ENCODE peak calls at places on chromosomes 4 and X, in four cellular contexts. J is bronchial epithelial cell, Y is H1, H is uterus. I is an unnamed sample.

GRCh38 chr4:128768373-128768996 is 41.0 kb upstream of the JADE1 start:
- DNase-seq in H (no peak), Y (no peak), J (peak), I (peak)

GRCh38 chrX:123425904-123426303 is 241.8 kb downstream of the GRIA3 start:
- DNase-seq in H (peak), Y (no peak), J (peak), I (peak)

GRCh38 chrX:154040307-154040756 is 20.6 kb upstream of the IRAK1 start:
- DNase-seq in H (no peak), J (peak), Y (no peak), I (peak)

GRCh38 chrX:49754238-49754857 is 58.6 kb upstream of the PAGE1 start:
- DNase-seq in H (peak), Y (peak), J (peak), I (peak)

GRCh38 chrX:130799393-130799792 is 103.6 kb downstream of the ENOX2 start:
- DNase-seq in J (peak), Y (no peak), H (no peak), I (peak)

GRCh38 chr4:102501176-102501634 is at the start of gene NFKB1:
- DNase-seq in H (peak), J (peak), Y (peak), I (peak)

GRCh38 chrX:72477787-72478186 is 94.9 kb downstream of the HDAC8 start:
- DNase-seq in J (no peak), Y (no peak), H (no peak), I (no peak)

GRCh38 chrX:137342969-137343368 is 223.0 kb upstream of the ZIC3 start:
- DNase-seq in J (no peak), H (no peak), Y (no peak), I (no peak)

GRCh38 chrX:50941638-50942037 is 31.1 kb downstream of the BMP15 start:
- DNase-seq in Y (peak), H (no peak), J (no peak), I (peak)

GRCh38 chr4:185916683-185917082 is 104.7 kb upstream of the SORBS2 start:
- DNase-seq in H (no peak), J (no peak), Y (no peak), I (no peak)

GRCh38 chrX:54551801-54552200 is 21.8 kb downstream of the GNL3L start:
- DNase-seq in H (no peak), J (no peak), Y (no peak), I (no peak)

GRCh38 chr4:6378493-6379445 is 93.6 kb downstream of the PPP2R2C start:
- DNase-seq in Y (no peak), H (no peak), J (no peak), I (no peak)

GRCh38 chr4:129526812-129527211 is 430.9 kb downstream of the C4orf33 start:
- DNase-seq in H (no peak), J (peak), Y (no peak), I (peak)

GRCh38 chrX:10021461-10022272 is 54.5 kb downstream of the CLDN34 start:
- DNase-seq in J (peak), H (no peak), Y (no peak), I (no peak)

GRCh38 chrX:50779694-50780093 is 34.3 kb downstream of the SHROOM4 start:
- DNase-seq in H (no peak), Y (no peak), J (no peak), I (no peak)

GRCh38 chr4:33193109-33193508 is 2472.9 kb downstream of the PCDH7 start:
- DNase-seq in H (no peak), Y (no peak), J (no peak), I (no peak)

GRCh38 chrX:13790206-13791131 is 26.4 kb downstream of the GPM6B start:
- DNase-seq in J (no peak), Y (no peak), H (no peak), I (peak)

GRCh38 chr4:3338321-3338838 is 45.6 kb downstream of the RGS12 start:
- DNase-seq in Y (no peak), J (no peak), H (no peak), I (no peak)

GRCh38 chrX:135484636-135485289 is 35.7 kb upstream of the INTS6L start:
- DNase-seq in H (no peak), Y (no peak), J (peak), I (peak)

GRCh38 chr4:24856586-24856985 is 56.3 kb downstream of the CCDC149 start:
- DNase-seq in H (no peak), J (no peak), Y (no peak), I (no peak)

GRCh38 chr4:1573830-1574459 is 110.2 kb downstream of the FAM53A start:
- DNase-seq in J (no peak), Y (no peak), H (no peak), I (no peak)

GRCh38 chrX:124030520-124030919 is 69.0 kb downstream of the STAG2 start:
- DNase-seq in H (no peak), Y (no peak), J (peak), I (peak)

GRCh38 chr4:1212546-1213335 is 36.2 kb downstream of the CTBP1 start:
- DNase-seq in H (no peak), Y (no peak), J (no peak), I (no peak)

GRCh38 chr4:145824469-145824868 is 114.2 kb downstream of the ZNF827 start:
- DNase-seq in H (no peak), J (no peak), Y (peak), I (no peak)

DNA sequence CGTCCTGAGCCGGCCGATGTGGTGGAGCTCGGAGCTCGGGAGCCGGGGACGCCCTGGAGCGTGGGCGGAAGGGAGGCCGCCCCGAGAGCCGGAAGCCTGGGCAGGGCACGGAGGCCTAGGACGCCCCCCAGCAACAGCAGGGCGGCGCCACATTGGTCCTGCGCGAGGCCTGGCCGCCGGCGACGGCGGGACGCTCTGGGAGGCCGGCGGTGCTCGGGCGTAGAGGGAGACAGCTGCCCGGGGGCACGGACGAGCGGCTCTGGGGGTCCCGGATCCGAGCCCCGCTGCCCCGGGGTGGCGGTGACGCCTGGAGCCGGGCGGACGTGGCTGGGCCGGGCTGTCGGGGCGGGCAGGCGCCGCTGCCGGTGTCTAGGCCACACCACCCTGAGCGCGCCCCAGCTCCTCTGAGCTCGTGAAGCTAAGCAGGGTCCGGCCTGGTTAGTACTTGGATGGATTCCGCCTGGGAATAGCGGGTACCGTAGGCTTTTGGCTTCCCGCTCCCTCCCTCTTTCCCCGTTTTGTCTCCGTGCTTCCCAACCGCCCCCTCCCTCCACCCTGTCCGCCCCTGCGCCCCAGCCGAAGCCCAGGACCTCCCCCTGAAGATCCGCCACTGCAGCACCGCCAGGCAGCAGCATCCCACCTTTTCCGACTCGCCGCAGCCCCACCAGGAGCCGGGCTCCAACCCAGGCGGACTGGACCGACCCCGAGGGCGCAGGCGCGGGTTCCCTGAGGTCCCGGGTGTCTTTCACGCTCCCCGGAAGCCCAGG is 12.1 kb downstream of the FRG2 start:
- DNase-seq in H (no peak), Y (peak), J (no peak), I (no peak)
- TF ChIP-seq CTCF in H (no peak), Y (no peak), J (no peak), I (no peak)

GRCh38 chr4:22391548-22391947 is 124.3 kb downstream of the ADGRA3 start:
- DNase-seq in H (no peak), Y (no peak), J (no peak), I (peak)

GRCh38 chr4:22384154-22384553 is 131.7 kb downstream of the ADGRA3 start:
- DNase-seq in J (no peak), H (no peak), Y (no peak), I (no peak)

GRCh38 chr4:22389240-22389871 is 126.5 kb downstream of the ADGRA3 start:
- DNase-seq in Y (no peak), J (peak), H (peak), I (peak)

GRCh38 chr4:22385615-22386014 is 130.3 kb downstream of the ADGRA3 start:
- DNase-seq in J (peak), Y (no peak), H (no peak), I (peak)
- H3K4me3 ChIP-seq in J (no peak), Y (no peak), H (no peak), I (no peak)

DNA sequence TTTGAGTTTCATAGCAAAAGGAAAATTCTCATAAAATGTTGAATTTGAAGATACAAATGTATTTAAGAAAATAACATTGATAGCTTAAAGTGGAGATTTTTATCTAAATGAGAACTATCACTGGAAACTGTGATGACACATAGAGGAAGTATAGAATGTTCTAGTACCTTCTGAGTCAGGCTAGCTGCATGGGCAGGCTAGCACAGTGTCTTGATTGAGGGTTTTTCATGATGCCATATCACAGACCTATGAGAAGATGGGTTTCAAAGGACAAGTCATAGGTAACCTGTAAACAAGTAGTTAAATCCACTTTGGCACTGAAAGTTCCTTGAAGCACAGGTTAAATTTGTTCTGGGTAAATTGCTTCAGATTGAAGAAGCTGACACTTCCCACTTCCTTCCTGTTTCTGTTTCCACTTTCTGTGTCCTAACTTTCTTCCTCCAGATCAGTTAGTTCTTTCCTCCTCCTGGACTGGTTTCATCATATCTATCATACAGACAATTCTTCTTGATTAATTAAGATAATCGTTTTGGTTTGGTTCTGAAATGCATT is 48.2 kb upstream of the CDKN2AIP start:
- DNase-seq in Y (no peak), H (no peak), J (peak), I (peak)
- TF ChIP-seq CTCF in Y (no peak), H (no peak), J (no peak), I (no peak)

GRCh38 chrX:57906790-57907189 is 3.5 kb downstream of the ZXDA start:
- DNase-seq in J (no peak), Y (no peak), H (no peak), I (no peak)
- H3K4me3 ChIP-seq in J (no peak), Y (no peak), H (no peak), I (no peak)

DNA sequence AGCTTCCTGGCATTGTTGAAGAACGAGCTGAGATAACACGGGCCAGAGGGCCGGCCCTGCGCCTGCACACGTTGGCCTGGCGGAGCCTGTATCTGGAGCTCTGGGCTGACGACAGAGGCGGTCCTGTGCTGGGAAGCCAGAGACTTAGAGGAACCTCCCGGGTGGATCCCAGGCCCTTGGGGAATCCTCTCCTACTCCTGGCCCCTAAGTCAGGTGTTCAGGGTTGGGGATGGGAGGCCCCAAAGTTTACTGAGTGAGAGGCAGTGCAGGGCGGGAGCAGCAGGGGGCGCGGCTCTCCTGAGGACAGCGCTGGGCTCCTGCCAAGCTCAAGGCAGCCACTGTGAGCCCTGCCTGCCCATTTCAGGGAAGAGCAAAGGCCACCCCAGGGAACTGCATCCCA is 2.5 kb upstream of the HTRA3 start:
- DNase-seq in Y (peak), H (peak), J (peak), I (peak)
- TF ChIP-seq CTCF in Y (peak), H (peak), J (peak), I (peak)